ENCODE peak calls at places on chromosomes 12 and 14, in seven cellular contexts. One of them, this sample, is unnamed.

GRCh38 chr12:4828176-4828575 is 81.5 kb upstream of the KCNA1 start:
- DNase-seq in right atrium auricular region: no peak
- DNase-seq in upper lobe of right lung: no peak
- DNase-seq in OCI-LY7: peak
- DNase-seq in HFF-Myc: no peak
- DNase-seq in CD4-positive, CD25-positive, alpha-beta regulatory T cell: peak
- DNase-seq in breast epithelium: no peak
- DNase-seq in this sample: no peak

GRCh38 chr14:29911815-29912214 is 15.8 kb downstream of the PRKD1 start:
- DNase-seq in right atrium auricular region: no peak
- DNase-seq in CD4-positive, CD25-positive, alpha-beta regulatory T cell: no peak
- DNase-seq in HFF-Myc: no peak
- DNase-seq in upper lobe of right lung: no peak
- DNase-seq in OCI-LY7: no peak
- DNase-seq in breast epithelium: no peak
- DNase-seq in this sample: no peak

GRCh38 chr14:90403065-90403464 is 6.2 kb downstream of the CALM1 start:
- DNase-seq in OCI-LY7: no peak
- DNase-seq in HFF-Myc: no peak
- DNase-seq in upper lobe of right lung: no peak
- DNase-seq in CD4-positive, CD25-positive, alpha-beta regulatory T cell: no peak
- DNase-seq in breast epithelium: no peak
- DNase-seq in right atrium auricular region: no peak
- DNase-seq in this sample: no peak

GRCh38 chr14:74638970-74639369 is 26.9 kb upstream of the LTBP2 start:
- DNase-seq in upper lobe of right lung: no peak
- DNase-seq in breast epithelium: no peak
- DNase-seq in OCI-LY7: no peak
- DNase-seq in right atrium auricular region: no peak
- DNase-seq in CD4-positive, CD25-positive, alpha-beta regulatory T cell: no peak
- DNase-seq in HFF-Myc: no peak
- DNase-seq in this sample: no peak

GRCh38 chr14:77041837-77042557 is 13.5 kb upstream of the IRF2BPL start:
- DNase-seq in HFF-Myc: no peak
- DNase-seq in upper lobe of right lung: no peak
- DNase-seq in OCI-LY7: no peak
- DNase-seq in CD4-positive, CD25-positive, alpha-beta regulatory T cell: no peak
- DNase-seq in right atrium auricular region: peak
- DNase-seq in breast epithelium: peak
- DNase-seq in this sample: peak

GRCh38 chr14:76647699-76648298 is 113.5 kb upstream of the VASH1 start:
- DNase-seq in right atrium auricular region: no peak
- DNase-seq in CD4-positive, CD25-positive, alpha-beta regulatory T cell: peak
- DNase-seq in OCI-LY7: peak
- DNase-seq in HFF-Myc: peak
- DNase-seq in breast epithelium: no peak
- DNase-seq in upper lobe of right lung: no peak
- DNase-seq in this sample: no peak

GRCh38 chr14:52121441-52121840 is 52.6 kb upstream of the NID2 start:
- DNase-seq in right atrium auricular region: no peak
- DNase-seq in breast epithelium: no peak
- DNase-seq in CD4-positive, CD25-positive, alpha-beta regulatory T cell: no peak
- DNase-seq in OCI-LY7: no peak
- DNase-seq in HFF-Myc: no peak
- DNase-seq in upper lobe of right lung: no peak
- DNase-seq in this sample: no peak

GRCh38 chr12:66514581-66514980 is 164.3 kb downstream of the GRIP1 start:
- DNase-seq in CD4-positive, CD25-positive, alpha-beta regulatory T cell: no peak
- DNase-seq in OCI-LY7: no peak
- DNase-seq in upper lobe of right lung: no peak
- DNase-seq in breast epithelium: no peak
- DNase-seq in HFF-Myc: no peak
- DNase-seq in right atrium auricular region: no peak
- DNase-seq in this sample: no peak

GRCh38 chr14:96508900-96509299 is 6.7 kb downstream of the PAPOLA start:
- DNase-seq in upper lobe of right lung: no peak
- DNase-seq in breast epithelium: no peak
- DNase-seq in right atrium auricular region: no peak
- DNase-seq in CD4-positive, CD25-positive, alpha-beta regulatory T cell: no peak
- DNase-seq in HFF-Myc: no peak
- DNase-seq in OCI-LY7: no peak
- DNase-seq in this sample: no peak

GRCh38 chr14:69845787-69846186 is 33.4 kb upstream of the SMOC1 start:
- DNase-seq in HFF-Myc: no peak
- DNase-seq in right atrium auricular region: no peak
- DNase-seq in OCI-LY7: no peak
- DNase-seq in breast epithelium: no peak
- DNase-seq in CD4-positive, CD25-positive, alpha-beta regulatory T cell: no peak
- DNase-seq in upper lobe of right lung: no peak
- DNase-seq in this sample: no peak

GRCh38 chr12:78703820-78704525 is 160.6 kb upstream of the SYT1 start:
- DNase-seq in HFF-Myc: peak
- DNase-seq in OCI-LY7: no peak
- DNase-seq in right atrium auricular region: no peak
- DNase-seq in breast epithelium: no peak
- DNase-seq in CD4-positive, CD25-positive, alpha-beta regulatory T cell: no peak
- DNase-seq in upper lobe of right lung: no peak
- DNase-seq in this sample: no peak

GRCh38 chr12:26113853-26114719 is 10.8 kb downstream of the BHLHE41 start:
- DNase-seq in right atrium auricular region: peak
- DNase-seq in upper lobe of right lung: peak
- DNase-seq in breast epithelium: peak
- DNase-seq in CD4-positive, CD25-positive, alpha-beta regulatory T cell: peak
- DNase-seq in HFF-Myc: no peak
- DNase-seq in OCI-LY7: no peak
- DNase-seq in this sample: peak

GRCh38 chr12:70994217-70994788 is 73.8 kb upstream of the PTPRR start:
- DNase-seq in breast epithelium: no peak
- DNase-seq in HFF-Myc: no peak
- DNase-seq in right atrium auricular region: no peak
- DNase-seq in upper lobe of right lung: no peak
- DNase-seq in OCI-LY7: no peak
- DNase-seq in CD4-positive, CD25-positive, alpha-beta regulatory T cell: no peak
- DNase-seq in this sample: no peak

GRCh38 chr12:100239589-100239988 is 27.3 kb downstream of the DEPDC4 start:
- DNase-seq in upper lobe of right lung: no peak
- DNase-seq in OCI-LY7: no peak
- DNase-seq in breast epithelium: no peak
- DNase-seq in right atrium auricular region: no peak
- DNase-seq in CD4-positive, CD25-positive, alpha-beta regulatory T cell: no peak
- DNase-seq in HFF-Myc: no peak
- DNase-seq in this sample: no peak

GRCh38 chr14:92690171-92691011 is 58.0 kb downstream of the LGMN start:
- DNase-seq in HFF-Myc: no peak
- DNase-seq in CD4-positive, CD25-positive, alpha-beta regulatory T cell: peak
- DNase-seq in upper lobe of right lung: peak
- DNase-seq in OCI-LY7: peak
- DNase-seq in breast epithelium: no peak
- DNase-seq in right atrium auricular region: no peak
- DNase-seq in this sample: peak

GRCh38 chr12:72273851-72274284 is 1.7 kb downstream of the TRHDE start:
- DNase-seq in OCI-LY7: no peak
- DNase-seq in right atrium auricular region: peak
- DNase-seq in HFF-Myc: no peak
- DNase-seq in CD4-positive, CD25-positive, alpha-beta regulatory T cell: no peak
- DNase-seq in upper lobe of right lung: peak
- DNase-seq in breast epithelium: no peak
- DNase-seq in this sample: no peak
- H3K4me3 ChIP-seq in OCI-LY7: no peak
- H3K4me3 ChIP-seq in right atrium auricular region: no peak
- H3K4me3 ChIP-seq in HFF-Myc: peak
- H3K4me3 ChIP-seq in CD4-positive, CD25-positive, alpha-beta regulatory T cell: no peak
- H3K4me3 ChIP-seq in upper lobe of right lung: peak
- H3K4me3 ChIP-seq in breast epithelium: peak
- H3K4me3 ChIP-seq in this sample: peak

DNA sequence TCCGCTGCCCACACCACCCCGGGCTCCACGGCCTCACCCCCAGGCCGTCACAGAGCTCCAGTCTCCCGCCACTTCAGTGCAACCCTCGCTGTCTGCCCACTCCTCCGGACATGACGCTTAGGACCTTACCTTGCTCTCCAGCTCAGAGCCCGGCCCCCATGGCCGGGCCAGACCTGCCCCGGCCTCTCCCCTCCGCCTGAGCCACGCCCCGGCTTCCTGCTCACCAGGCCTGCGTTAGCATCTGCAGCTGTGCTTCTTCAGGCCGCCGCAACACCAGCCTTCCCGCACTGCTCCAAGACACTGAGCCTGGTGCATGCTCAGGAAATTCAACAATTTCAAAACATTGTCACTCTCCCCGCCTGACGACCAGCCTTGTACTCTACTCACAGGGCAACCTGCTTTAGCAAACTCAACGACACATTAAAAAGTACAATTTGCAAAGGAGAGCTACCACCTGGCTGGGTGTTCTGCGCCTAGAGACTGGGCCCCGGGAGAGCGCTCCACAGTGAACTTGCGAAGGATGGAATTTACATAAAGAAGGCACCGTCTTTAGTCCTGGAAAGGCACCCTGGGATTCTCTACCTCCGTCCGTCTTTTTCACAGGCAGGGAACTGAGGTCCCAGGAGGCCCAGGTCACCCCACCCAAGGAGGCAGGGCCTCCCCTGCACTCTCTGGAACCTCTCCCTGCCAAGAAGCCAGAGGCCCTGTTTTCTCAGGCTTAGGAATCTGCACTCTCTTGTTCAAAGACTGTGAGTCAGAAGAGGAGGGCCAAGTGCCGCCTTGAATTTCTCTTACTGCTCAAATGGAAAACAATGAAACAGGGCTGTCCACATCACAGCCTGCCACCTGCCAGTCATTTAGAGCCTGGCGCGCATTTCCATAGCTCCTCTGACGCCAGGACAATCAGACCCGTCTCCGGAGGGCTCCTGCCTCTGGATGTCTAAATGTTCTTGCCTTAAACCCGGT is 51.3 kb downstream of the STX2 start:
- DNase-seq in OCI-LY7: no peak
- DNase-seq in breast epithelium: no peak
- DNase-seq in HFF-Myc: no peak
- DNase-seq in CD4-positive, CD25-positive, alpha-beta regulatory T cell: no peak
- DNase-seq in upper lobe of right lung: no peak
- DNase-seq in right atrium auricular region: no peak
- DNase-seq in this sample: no peak
- H3K4me3 ChIP-seq in OCI-LY7: no peak
- H3K4me3 ChIP-seq in breast epithelium: no peak
- H3K4me3 ChIP-seq in HFF-Myc: no peak
- H3K4me3 ChIP-seq in CD4-positive, CD25-positive, alpha-beta regulatory T cell: no peak
- H3K4me3 ChIP-seq in upper lobe of right lung: no peak
- H3K4me3 ChIP-seq in right atrium auricular region: no peak
- H3K4me3 ChIP-seq in this sample: no peak

DNA sequence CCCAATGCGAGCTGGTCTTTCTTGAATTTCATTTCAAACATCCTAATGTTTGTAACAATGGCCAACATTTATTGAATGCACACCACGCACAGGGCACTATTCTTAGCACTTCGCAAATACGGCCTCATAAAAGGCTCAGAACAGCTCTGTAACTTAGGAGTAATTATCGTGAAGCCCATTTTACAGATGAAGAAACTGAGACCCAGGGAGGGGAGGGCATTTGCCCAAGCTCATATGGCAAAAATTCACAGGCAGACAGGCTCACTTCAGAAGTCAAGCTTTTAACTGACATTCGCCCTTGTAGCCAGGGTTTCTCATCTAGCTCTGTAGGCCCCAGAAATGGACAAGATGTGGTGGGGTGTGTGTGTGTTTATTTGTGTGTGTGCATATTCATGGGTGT is 60.3 kb upstream of the TBX3 start:
- DNase-seq in HFF-Myc: no peak
- DNase-seq in OCI-LY7: no peak
- DNase-seq in upper lobe of right lung: no peak
- DNase-seq in breast epithelium: no peak
- DNase-seq in CD4-positive, CD25-positive, alpha-beta regulatory T cell: no peak
- DNase-seq in right atrium auricular region: no peak
- DNase-seq in this sample: no peak
- H3K4me3 ChIP-seq in HFF-Myc: no peak
- H3K4me3 ChIP-seq in OCI-LY7: no peak
- H3K4me3 ChIP-seq in upper lobe of right lung: no peak
- H3K4me3 ChIP-seq in breast epithelium: no peak
- H3K4me3 ChIP-seq in CD4-positive, CD25-positive, alpha-beta regulatory T cell: no peak
- H3K4me3 ChIP-seq in right atrium auricular region: no peak
- H3K4me3 ChIP-seq in this sample: no peak

GRCh38 chr12:12719496-12719895 is 2.3 kb downstream of the CDKN1B start:
- DNase-seq in HFF-Myc: no peak
- DNase-seq in CD4-positive, CD25-positive, alpha-beta regulatory T cell: peak
- DNase-seq in OCI-LY7: peak
- DNase-seq in right atrium auricular region: no peak
- DNase-seq in upper lobe of right lung: no peak
- DNase-seq in breast epithelium: no peak
- DNase-seq in this sample: no peak

GRCh38 chr12:12720637-12721250 is 3.6 kb downstream of the CDKN1B start:
- DNase-seq in CD4-positive, CD25-positive, alpha-beta regulatory T cell: peak
- DNase-seq in OCI-LY7: no peak
- DNase-seq in right atrium auricular region: no peak
- DNase-seq in breast epithelium: no peak
- DNase-seq in upper lobe of right lung: no peak
- DNase-seq in HFF-Myc: no peak
- DNase-seq in this sample: no peak

GRCh38 chr12:12722351-12723146 is 5.4 kb downstream of the CDKN1B start:
- DNase-seq in CD4-positive, CD25-positive, alpha-beta regulatory T cell: peak
- DNase-seq in right atrium auricular region: no peak
- DNase-seq in upper lobe of right lung: no peak
- DNase-seq in OCI-LY7: peak
- DNase-seq in breast epithelium: no peak
- DNase-seq in HFF-Myc: no peak
- DNase-seq in this sample: no peak

GRCh38 chr12:12720052-12720451 is 2.9 kb downstream of the CDKN1B start:
- DNase-seq in breast epithelium: no peak
- DNase-seq in CD4-positive, CD25-positive, alpha-beta regulatory T cell: peak
- DNase-seq in HFF-Myc: no peak
- DNase-seq in OCI-LY7: no peak
- DNase-seq in right atrium auricular region: no peak
- DNase-seq in upper lobe of right lung: no peak
- DNase-seq in this sample: no peak

DNA sequence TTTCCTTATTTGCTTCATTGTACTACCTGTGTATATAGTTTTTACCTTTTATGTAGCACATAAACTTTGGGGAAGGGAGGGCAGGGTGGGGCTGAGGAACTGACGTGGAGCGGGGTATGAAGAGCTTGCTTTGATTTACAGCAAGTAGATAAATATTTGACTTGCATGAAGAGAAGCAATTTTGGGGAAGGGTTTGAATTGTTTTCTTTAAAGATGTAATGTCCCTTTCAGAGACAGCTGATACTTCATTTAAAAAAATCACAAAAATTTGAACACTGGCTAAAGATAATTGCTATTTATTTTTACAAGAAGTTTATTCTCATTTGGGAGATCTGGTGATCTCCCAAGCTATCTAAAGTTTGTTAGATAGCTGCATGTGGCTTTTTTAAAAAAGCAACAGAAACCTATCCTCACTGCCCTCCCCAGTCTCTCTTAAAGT is 4.1 kb downstream of the CDKN1B start:
- DNase-seq in upper lobe of right lung: no peak
- DNase-seq in CD4-positive, CD25-positive, alpha-beta regulatory T cell: peak
- DNase-seq in OCI-LY7: peak
- DNase-seq in right atrium auricular region: no peak
- DNase-seq in HFF-Myc: no peak
- DNase-seq in breast epithelium: no peak
- DNase-seq in this sample: no peak
- H3K4me3 ChIP-seq in upper lobe of right lung: peak
- H3K4me3 ChIP-seq in CD4-positive, CD25-positive, alpha-beta regulatory T cell: peak
- H3K4me3 ChIP-seq in OCI-LY7: peak
- H3K4me3 ChIP-seq in right atrium auricular region: no peak
- H3K4me3 ChIP-seq in HFF-Myc: peak
- H3K4me3 ChIP-seq in breast epithelium: no peak
- H3K4me3 ChIP-seq in this sample: no peak